ENCODE peak calls at places on chromosome 14, in six cellular contexts. U, F, X, W, N and L are unnamed samples.

GRCh38 chr14:93926873-93927571 is at the start of gene FAM181A:
- DNase-seq in N (no peak), U (no peak), X (peak; percentile 33), F (no peak), W (no peak), L (no peak)

GRCh38 chr14:74975059-74975810 is 19.8 kb upstream of the PGF start:
- DNase-seq in N (no peak), F (peak; percentile 40), U (no peak), W (no peak), X (no peak), L (peak; percentile 79)

GRCh38 chr14:97499790-97500481 is 702.8 kb downstream of the VRK1 start:
- DNase-seq in U (no peak), F (no peak), X (no peak), W (no peak), N (no peak), L (no peak)

GRCh38 chr14:20434701-20435453 is 1.1 kb downstream of the KLHL33 start:
- DNase-seq in X (no peak), F (peak; percentile 43), N (peak; percentile 71), U (no peak), W (no peak), L (no peak)

GRCh38 chr14:87794566-87794965 is 198.4 kb downstream of the GALC start:
- DNase-seq in U (no peak), X (no peak), W (no peak), N (no peak), F (no peak), L (no peak)

GRCh38 chr14:49962616-49963015 is 69.7 kb downstream of the ARF6 start:
- DNase-seq in U (no peak), X (no peak), N (no peak), F (no peak), W (no peak), L (no peak)

GRCh38 chr14:104075530-104076151 is 9.9 kb upstream of the ASPG start:
- DNase-seq in W (peak; percentile 57), F (no peak), X (no peak), N (peak; percentile 55), U (no peak), L (no peak)

GRCh38 chr14:91714805-91715204 is 17.1 kb downstream of the CATSPERB start:
- DNase-seq in N (peak; percentile 59), U (peak; percentile 1), F (no peak), X (peak; percentile 7), W (peak; percentile 5), L (no peak)

GRCh38 chr14:99063620-99064225 is 208.3 kb downstream of the BCL11B start:
- DNase-seq in X (no peak), W (no peak), F (peak; percentile 39), N (no peak), U (no peak), L (no peak)

GRCh38 chr14:93369393-93370266 is 22.6 kb downstream of the COX8C start:
- DNase-seq in U (no peak), X (no peak), F (no peak), N (peak; percentile 8), W (peak; percentile 43), L (no peak)

GRCh38 chr14:90576581-90576980 is 179.8 kb downstream of the CALM1 start:
- DNase-seq in F (no peak), N (no peak), U (no peak), W (no peak), X (no peak), L (no peak)

GRCh38 chr14:104383088-104383805 is 196.3 kb upstream of the C14orf180 start:
- DNase-seq in X (peak; percentile 81), U (no peak), F (no peak), W (no peak), N (no peak), L (no peak)

GRCh38 chr14:26917086-26917485 is 319.3 kb upstream of the NOVA1 start:
- DNase-seq in N (peak; percentile 66), X (peak; percentile 50), W (peak; percentile 26), F (no peak), U (no peak), L (no peak)

GRCh38 chr14:36519431-36520321 is at the start of gene NKX2-1:
- DNase-seq in U (no peak), N (peak; percentile 87), F (no peak), X (peak; percentile 61), W (no peak), L (no peak)

GRCh38 chr14:93800038-93800937 is 12.0 kb upstream of the PRIMA1 start:
- DNase-seq in X (no peak), U (no peak), F (no peak), W (no peak), N (no peak), L (no peak)

GRCh38 chr14:63893701-63894458 is 41.1 kb downstream of the SYNE2 start:
- DNase-seq in X (peak; percentile 34), F (peak; percentile 68), W (no peak), U (no peak), N (peak; percentile 52), L (peak; percentile 69)

GRCh38 chr14:92503756-92504491 is 9.7 kb upstream of the RIN3 start:
- DNase-seq in F (no peak), W (no peak), U (no peak), X (no peak), N (no peak), L (peak; percentile 43)

GRCh38 chr14:92160619-92161018 is 38.9 kb downstream of the CPSF2 start:
- DNase-seq in W (no peak), F (no peak), X (no peak), U (no peak), N (no peak), L (no peak)

GRCh38 chr14:105444859-105445258 is 25.2 kb downstream of the MTA1 start:
- DNase-seq in N (no peak), W (no peak), U (no peak), X (no peak), F (no peak), L (no peak)

GRCh38 chr14:103002578-103003350 is 54.6 kb downstream of the CDC42BPB start:
- DNase-seq in X (no peak), N (peak; percentile 41), W (peak; percentile 46), U (no peak), F (no peak), L (no peak)

GRCh38 chr14:88234442-88234841 is 88.6 kb downstream of the KCNK10 start:
- DNase-seq in N (peak; percentile 45), X (no peak), F (no peak), W (no peak), U (no peak), L (no peak)

GRCh38 chr14:99266181-99267178 is 5.5 kb downstream of the BCL11B start:
- DNase-seq in U (peak; percentile 87), W (peak; percentile 71), N (peak; percentile 88), X (peak; percentile 91), F (peak; percentile 78), L (peak; percentile 73)

GRCh38 chr14:105927661-105928060 is 401.3 kb downstream of the TMEM121 start:
- DNase-seq in W (no peak), N (no peak), X (no peak), U (no peak), F (no peak), L (no peak)

GRCh38 chr14:87457727-87458126 is 535.3 kb downstream of the GALC start:
- DNase-seq in F (no peak), U (no peak), X (no peak), N (no peak), W (no peak), L (no peak)

GRCh38 chr14:91315844-91316267 is 71.4 kb upstream of the GPR68 start:
- DNase-seq in F (no peak), X (no peak), W (peak; percentile 85), U (peak; percentile 62), N (no peak), L (no peak)

GRCh38 chr14:94392510-94392935 is 4.1 kb upstream of the SERPINA1 start:
- DNase-seq in N (no peak), W (no peak), U (no peak), F (peak; percentile 36), X (no peak), L (peak; percentile 78)

GRCh38 chr14:92792885-92793284 is 1.2 kb upstream of the GOLGA5 start:
- DNase-seq in N (peak; percentile 34), U (no peak), F (no peak), W (no peak), X (peak; percentile 14), L (no peak)

GRCh38 chr14:77032483-77032853 is 4.0 kb upstream of the IRF2BPL start:
- DNase-seq in N (peak; percentile 42), X (no peak), W (no peak), U (no peak), F (no peak), L (no peak)

GRCh38 chr14:36521598-36522345 is 1.7 kb upstream of the NKX2-1 start:
- DNase-seq in F (no peak), W (no peak), U (no peak), N (peak; percentile 79), X (peak; percentile 77), L (no peak)

GRCh38 chr14:101953151-101953550 is 11.2 kb upstream of the DYNC1H1 start:
- DNase-seq in W (no peak), X (no peak), F (no peak), U (no peak), N (no peak), L (no peak)

GRCh38 chr14:104724407-104724980 is 465 bp downstream of the ADSS1 start:
- DNase-seq in U (peak; percentile 31), N (peak; percentile 40), F (peak; percentile 36), W (no peak), X (no peak), L (peak; percentile 77)